ENCODE peak calls at places on chromosomes 2 and 18, in seven cellular contexts. O, F, J, G, X, R and I are unnamed samples.

GRCh38 chr2:182666674-182667320 is 49.3 kb upstream of the DNAJC10 start:
- DNase-seq in J (no peak), R (no peak), F (peak), G (no peak), X (peak), O (no peak), I (peak)

GRCh38 chr2:174682578-174683391 is 81.5 kb downstream of the CHRNA1 start:
- DNase-seq in G (peak), X (peak), R (no peak), J (peak), F (peak), O (peak), I (peak)

GRCh38 chr2:222851956-222852617 is 8.7 kb upstream of the ACSL3 start:
- DNase-seq in J (no peak), X (no peak), G (no peak), F (no peak), R (no peak), O (no peak), I (no peak)

GRCh38 chr2:232325324-232326273 is 53.0 kb upstream of the ALPP start:
- DNase-seq in R (peak), O (peak), J (peak), F (peak), G (no peak), X (no peak), I (peak)

GRCh38 chr2:62794791-62795190 is 89.3 kb downstream of the EHBP1 start:
- DNase-seq in R (no peak), O (no peak), X (no peak), F (peak), G (no peak), J (no peak), I (no peak)

GRCh38 chr2:8435608-8436007 is 246.2 kb upstream of the ID2 start:
- DNase-seq in F (no peak), O (no peak), X (no peak), R (no peak), J (no peak), G (no peak), I (no peak)

GRCh38 chr2:191148766-191149165 is 2.0 kb downstream of the STAT4 start:
- DNase-seq in R (no peak), J (no peak), G (no peak), F (no peak), X (no peak), O (no peak), I (no peak)

GRCh38 chr2:95348609-95349567 is 51.7 kb downstream of the KCNIP3 start:
- DNase-seq in R (no peak), O (no peak), F (no peak), X (no peak), J (peak), G (no peak), I (no peak)

GRCh38 chr18:2826581-2826980 is 20.2 kb upstream of the EMILIN2 start:
- DNase-seq in R (peak), F (no peak), J (no peak), O (no peak), G (no peak), X (no peak), I (no peak)

GRCh38 chr2:119760237-119760807 is 600 bp downstream of the PTPN4 start:
- DNase-seq in X (no peak), J (peak), O (peak), G (no peak), R (peak), F (no peak), I (no peak)

GRCh38 chr2:109439897-109440506 is 173.8 kb downstream of the SEPTIN10 start:
- DNase-seq in R (no peak), X (no peak), F (no peak), G (no peak), O (no peak), J (no peak), I (no peak)

GRCh38 chr2:714005-714741 is 37.0 kb upstream of the TMEM18 start:
- DNase-seq in O (peak), F (peak), J (peak), G (peak), X (peak), R (peak), I (peak)
- TF ChIP-seq POLR2A in O (no peak), F (no peak), J (no peak), G (no peak), X (no peak), R (no peak), I (no peak)

GRCh38 chr2:219496247-219496646 is 2.4 kb upstream of the GMPPA start:
- DNase-seq in G (no peak), J (no peak), O (no peak), X (no peak), F (no peak), R (no peak), I (no peak)
- TF ChIP-seq POLR2A in G (no peak), J (no peak), O (no peak), X (no peak), F (no peak), R (no peak), I (no peak)

DNA sequence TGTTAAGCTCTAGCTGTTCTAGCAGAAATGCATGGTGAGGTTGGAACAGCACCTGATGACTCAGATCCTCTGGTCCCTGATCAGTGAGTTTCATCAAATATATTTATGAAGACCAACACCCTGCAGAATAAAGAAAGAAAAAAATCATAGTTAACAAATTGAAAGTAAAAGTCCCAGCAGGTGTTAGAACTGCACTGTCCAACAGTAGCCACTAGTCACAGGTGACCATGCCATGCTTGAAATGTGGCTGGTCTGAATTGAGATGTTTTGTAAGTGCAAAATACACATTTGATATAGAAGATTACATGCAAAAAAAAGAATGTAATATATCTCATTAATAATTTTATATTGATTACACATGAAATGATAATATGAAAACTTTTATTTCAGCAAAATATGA is 1010.7 kb upstream of the ZEB2 start:
- DNase-seq in X (no peak), O (no peak), R (no peak), F (no peak), J (no peak), G (no peak), I (no peak)
- TF ChIP-seq POLR2A in X (no peak), O (no peak), R (no peak), F (no peak), J (no peak), G (no peak), I (no peak)

DNA sequence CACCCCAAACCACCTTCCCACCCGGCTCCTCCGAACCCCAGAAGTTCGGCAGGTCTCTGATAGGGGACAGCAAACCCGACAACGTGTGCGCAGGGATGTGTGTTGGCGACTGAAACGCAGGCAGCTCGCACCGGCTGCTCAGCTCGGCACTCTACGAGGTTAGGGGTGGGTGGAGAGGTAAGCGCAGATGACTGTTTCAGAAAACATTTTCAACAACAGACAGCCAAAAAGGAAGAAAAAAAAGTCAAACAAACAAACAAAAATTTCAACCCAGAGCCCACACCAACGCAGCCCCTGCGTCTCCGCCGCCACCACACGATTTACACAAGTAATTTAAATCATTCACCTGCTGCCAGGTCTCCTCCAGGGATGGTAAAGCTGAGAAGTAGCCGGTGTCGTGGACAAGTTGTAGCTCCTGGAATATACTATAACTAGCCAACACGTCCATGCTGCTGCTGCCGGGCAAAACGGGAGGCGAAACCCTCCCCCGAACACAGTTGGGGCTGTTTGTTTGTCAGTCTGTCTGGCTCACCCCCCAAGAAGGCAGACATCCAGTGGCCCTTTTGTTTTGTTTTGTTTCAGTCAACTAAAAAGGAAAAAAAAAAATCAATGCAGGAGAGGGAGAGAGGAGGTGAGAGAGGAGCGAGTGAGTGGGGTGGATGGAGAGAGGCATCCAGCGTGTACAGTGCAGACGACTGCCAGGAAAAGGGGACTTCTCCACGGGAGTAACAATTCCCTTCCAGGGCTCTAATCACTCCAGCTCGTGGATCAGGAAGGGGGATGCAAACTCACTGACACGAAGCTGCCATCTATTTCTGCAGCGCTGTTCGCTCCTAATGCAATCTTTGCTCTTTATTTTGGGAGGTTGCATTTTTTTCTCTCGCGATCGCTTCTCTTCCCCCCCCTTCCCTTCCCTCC is at the start of gene KLF7:
- DNase-seq in G (peak), R (peak), F (peak), X (no peak), O (peak), J (peak), I (peak)
- TF ChIP-seq POLR2A in G (peak), R (no peak), F (peak), X (peak), O (no peak), J (no peak), I (no peak)

GRCh38 chr18:13612111-13612997 is 114.0 kb downstream of the FAM210A start:
- DNase-seq in X (no peak), G (no peak), R (no peak), O (no peak), F (no peak), J (no peak), I (no peak)
- TF ChIP-seq POLR2A in X (no peak), G (peak), R (no peak), O (no peak), F (no peak), J (no peak), I (no peak)